ENCODE peak calls at places on chromosomes 4 and X, in ten cellular contexts. One of them, this sample, is unnamed.

GRCh38 chrX:44433556-44433955 is 90.1 kb upstream of the EFHC2 start:
- DNase-seq in prostate gland: no peak
- DNase-seq in fibroblast of lung: peak; percentile 55
- DNase-seq in H9: no peak
- DNase-seq in RWPE2: no peak
- DNase-seq in transverse colon: no peak
- DNase-seq in neural progenitor cell: no peak
- DNase-seq in Caco-2: no peak
- DNase-seq in CD4-positive, alpha-beta T cell: no peak
- DNase-seq in BJ: no peak
- DNase-seq in this sample: no peak

GRCh38 chr4:24583451-24584174 is 741 bp downstream of the DHX15 start:
- DNase-seq in prostate gland: peak; percentile 53
- DNase-seq in fibroblast of lung: peak; percentile 56
- DNase-seq in H9: peak; percentile 44
- DNase-seq in RWPE2: peak; percentile 58
- DNase-seq in transverse colon: peak; percentile 54
- DNase-seq in neural progenitor cell: peak; percentile 63
- DNase-seq in Caco-2: peak; percentile 71
- DNase-seq in CD4-positive, alpha-beta T cell: peak; percentile 6
- DNase-seq in BJ: no peak
- DNase-seq in this sample: peak; percentile 30

GRCh38 chrX:68396953-68397352 is 36.3 kb downstream of the OPHN1 start:
- DNase-seq in prostate gland: no peak
- DNase-seq in fibroblast of lung: peak; percentile 15
- DNase-seq in H9: no peak
- DNase-seq in RWPE2: no peak
- DNase-seq in transverse colon: no peak
- DNase-seq in neural progenitor cell: no peak
- DNase-seq in Caco-2: no peak
- DNase-seq in CD4-positive, alpha-beta T cell: no peak
- DNase-seq in BJ: no peak
- DNase-seq in this sample: no peak

GRCh38 chr4:48074657-48075056 is 58.1 kb downstream of the NIPAL1 start:
- DNase-seq in prostate gland: no peak
- DNase-seq in fibroblast of lung: no peak
- DNase-seq in H9: no peak
- DNase-seq in RWPE2: no peak
- DNase-seq in transverse colon: no peak
- DNase-seq in neural progenitor cell: no peak
- DNase-seq in Caco-2: no peak
- DNase-seq in CD4-positive, alpha-beta T cell: no peak
- DNase-seq in BJ: no peak
- DNase-seq in this sample: no peak

GRCh38 chrX:36867143-36867542 is 141.0 kb upstream of the FAM47C start:
- DNase-seq in prostate gland: peak; percentile 4
- DNase-seq in fibroblast of lung: peak; percentile 2
- DNase-seq in H9: no peak
- DNase-seq in RWPE2: no peak
- DNase-seq in transverse colon: no peak
- DNase-seq in neural progenitor cell: peak; percentile 46
- DNase-seq in Caco-2: peak; percentile 13
- DNase-seq in CD4-positive, alpha-beta T cell: no peak
- DNase-seq in BJ: no peak
- DNase-seq in this sample: no peak

GRCh38 chrX:119145241-119145653 is 17.6 kb upstream of the KIAA1210 start:
- DNase-seq in prostate gland: no peak
- DNase-seq in fibroblast of lung: no peak
- DNase-seq in H9: peak; percentile 29
- DNase-seq in RWPE2: no peak
- DNase-seq in transverse colon: peak; percentile 10
- DNase-seq in neural progenitor cell: peak; percentile 31
- DNase-seq in Caco-2: peak; percentile 36
- DNase-seq in CD4-positive, alpha-beta T cell: no peak
- DNase-seq in BJ: no peak
- DNase-seq in this sample: peak; percentile 1

GRCh38 chr4:53490965-53491622 is 100.2 kb downstream of the LNX1 start:
- DNase-seq in prostate gland: no peak
- DNase-seq in fibroblast of lung: peak; percentile 84
- DNase-seq in H9: no peak
- DNase-seq in RWPE2: no peak
- DNase-seq in transverse colon: peak; percentile 30
- DNase-seq in neural progenitor cell: peak; percentile 49
- DNase-seq in Caco-2: peak; percentile 49
- DNase-seq in CD4-positive, alpha-beta T cell: no peak
- DNase-seq in BJ: peak; percentile 86
- DNase-seq in this sample: peak; percentile 42

GRCh38 chrX:96889726-96890125 is 6.0 kb downstream of the RPA4 start:
- DNase-seq in prostate gland: no peak
- DNase-seq in fibroblast of lung: no peak
- DNase-seq in H9: no peak
- DNase-seq in RWPE2: no peak
- DNase-seq in transverse colon: no peak
- DNase-seq in neural progenitor cell: no peak
- DNase-seq in Caco-2: peak; percentile 36
- DNase-seq in CD4-positive, alpha-beta T cell: no peak
- DNase-seq in BJ: peak; percentile 3
- DNase-seq in this sample: no peak

GRCh38 chr4:39636786-39637185 is 1.9 kb downstream of the SMIM14 start:
- DNase-seq in prostate gland: no peak
- DNase-seq in fibroblast of lung: peak; percentile 20
- DNase-seq in H9: no peak
- DNase-seq in RWPE2: no peak
- DNase-seq in transverse colon: no peak
- DNase-seq in neural progenitor cell: no peak
- DNase-seq in Caco-2: no peak
- DNase-seq in CD4-positive, alpha-beta T cell: no peak
- DNase-seq in BJ: no peak
- DNase-seq in this sample: no peak

GRCh38 chr4:52201705-52202104 is 150.6 kb downstream of the SPATA18 start:
- DNase-seq in prostate gland: no peak
- DNase-seq in fibroblast of lung: no peak
- DNase-seq in H9: no peak
- DNase-seq in RWPE2: no peak
- DNase-seq in transverse colon: no peak
- DNase-seq in neural progenitor cell: peak; percentile 10
- DNase-seq in Caco-2: no peak
- DNase-seq in CD4-positive, alpha-beta T cell: no peak
- DNase-seq in BJ: no peak
- DNase-seq in this sample: no peak

GRCh38 chr4:188779586-188779985 is 640.3 kb downstream of the TRIML1 start:
- DNase-seq in prostate gland: no peak
- DNase-seq in fibroblast of lung: no peak
- DNase-seq in H9: no peak
- DNase-seq in RWPE2: no peak
- DNase-seq in transverse colon: no peak
- DNase-seq in neural progenitor cell: no peak
- DNase-seq in Caco-2: no peak
- DNase-seq in CD4-positive, alpha-beta T cell: no peak
- DNase-seq in BJ: no peak
- DNase-seq in this sample: no peak

GRCh38 chrX:2311483-2311882 is 189.3 kb downstream of the DHRSX start:
- DNase-seq in prostate gland: no peak
- DNase-seq in fibroblast of lung: peak; percentile 33
- DNase-seq in H9: peak; percentile 68
- DNase-seq in RWPE2: no peak
- DNase-seq in transverse colon: no peak
- DNase-seq in neural progenitor cell: peak; percentile 97
- DNase-seq in Caco-2: no peak
- DNase-seq in CD4-positive, alpha-beta T cell: no peak
- DNase-seq in BJ: no peak
- DNase-seq in this sample: no peak
- TF ChIP-seq CTCF in prostate gland: no peak
- TF ChIP-seq CTCF in fibroblast of lung: no peak
- TF ChIP-seq CTCF in H9: no peak
- TF ChIP-seq CTCF in RWPE2: no peak
- TF ChIP-seq CTCF in transverse colon: no peak
- TF ChIP-seq CTCF in neural progenitor cell: no peak
- TF ChIP-seq CTCF in Caco-2: no peak
- TF ChIP-seq CTCF in CD4-positive, alpha-beta T cell: no peak
- TF ChIP-seq CTCF in BJ: no peak
- TF ChIP-seq CTCF in this sample: no peak

GRCh38 chr4:2058264-2059033 is 678 bp upstream of the NAT8L start:
- DNase-seq in prostate gland: no peak
- DNase-seq in fibroblast of lung: no peak
- DNase-seq in H9: peak; percentile 65
- DNase-seq in RWPE2: no peak
- DNase-seq in transverse colon: no peak
- DNase-seq in neural progenitor cell: peak; percentile 72
- DNase-seq in Caco-2: peak; percentile 30
- DNase-seq in CD4-positive, alpha-beta T cell: no peak
- DNase-seq in BJ: no peak
- DNase-seq in this sample: no peak

GRCh38 chr4:2057382-2058065 is 1.6 kb upstream of the NAT8L start:
- DNase-seq in prostate gland: no peak
- DNase-seq in fibroblast of lung: no peak
- DNase-seq in H9: no peak
- DNase-seq in RWPE2: no peak
- DNase-seq in transverse colon: no peak
- DNase-seq in neural progenitor cell: no peak
- DNase-seq in Caco-2: no peak
- DNase-seq in CD4-positive, alpha-beta T cell: no peak
- DNase-seq in BJ: no peak
- DNase-seq in this sample: no peak

GRCh38 chr4:2060578-2061207 is 1.6 kb downstream of the NAT8L start:
- DNase-seq in prostate gland: no peak
- DNase-seq in fibroblast of lung: no peak
- DNase-seq in H9: peak; percentile 77
- DNase-seq in RWPE2: peak; percentile 52
- DNase-seq in transverse colon: peak; percentile 32
- DNase-seq in neural progenitor cell: peak; percentile 65
- DNase-seq in Caco-2: no peak
- DNase-seq in CD4-positive, alpha-beta T cell: no peak
- DNase-seq in BJ: no peak
- DNase-seq in this sample: peak; percentile 11

GRCh38 chr4:2059726-2060577 is 825 bp downstream of the NAT8L start:
- DNase-seq in prostate gland: no peak
- DNase-seq in fibroblast of lung: no peak
- DNase-seq in H9: no peak
- DNase-seq in RWPE2: peak; percentile 52
- DNase-seq in transverse colon: no peak
- DNase-seq in neural progenitor cell: peak; percentile 68
- DNase-seq in Caco-2: no peak
- DNase-seq in CD4-positive, alpha-beta T cell: no peak
- DNase-seq in BJ: no peak
- DNase-seq in this sample: no peak

GRCh38 chr4:2059034-2059725 is at the start of gene NAT8L:
- DNase-seq in prostate gland: no peak
- DNase-seq in fibroblast of lung: no peak
- DNase-seq in H9: peak; percentile 52
- DNase-seq in RWPE2: no peak
- DNase-seq in transverse colon: no peak
- DNase-seq in neural progenitor cell: peak; percentile 86
- DNase-seq in Caco-2: peak; percentile 46
- DNase-seq in CD4-positive, alpha-beta T cell: no peak
- DNase-seq in BJ: no peak
- DNase-seq in this sample: no peak
- H3K27me3 ChIP-seq in prostate gland: peaks cover 12% of the 10 kb centered on the region
- H3K27me3 ChIP-seq in fibroblast of lung: peaks cover 22% of the 10 kb centered on the region
- H3K27me3 ChIP-seq in H9: peaks cover 21% of the 10 kb centered on the region
- H3K27me3 ChIP-seq in RWPE2: peaks cover 32% of the 10 kb centered on the region
- H3K27me3 ChIP-seq in transverse colon: peaks cover 79% of the 10 kb centered on the region
- H3K27me3 ChIP-seq in neural progenitor cell: peaks cover 78% of the 10 kb centered on the region
- H3K27me3 ChIP-seq in Caco-2: no peaks in the 10 kb centered on the region
- H3K27me3 ChIP-seq in CD4-positive, alpha-beta T cell: peaks cover 46% of the 10 kb centered on the region
- H3K27me3 ChIP-seq in BJ: peaks cover 15% of the 10 kb centered on the region
- H3K27me3 ChIP-seq in this sample: peaks cover 77% of the 10 kb centered on the region

GRCh38 chrX:15758140-15758539 is 20.1 kb downstream of the CA5B start:
- DNase-seq in prostate gland: no peak
- DNase-seq in fibroblast of lung: no peak
- DNase-seq in H9: no peak
- DNase-seq in RWPE2: no peak
- DNase-seq in transverse colon: no peak
- DNase-seq in neural progenitor cell: no peak
- DNase-seq in Caco-2: no peak
- DNase-seq in CD4-positive, alpha-beta T cell: no peak
- DNase-seq in BJ: no peak
- DNase-seq in this sample: no peak
- TF ChIP-seq CTCF in prostate gland: no peak
- TF ChIP-seq CTCF in fibroblast of lung: no peak
- TF ChIP-seq CTCF in H9: no peak
- TF ChIP-seq CTCF in RWPE2: no peak
- TF ChIP-seq CTCF in transverse colon: no peak
- TF ChIP-seq CTCF in neural progenitor cell: no peak
- TF ChIP-seq CTCF in Caco-2: no peak
- TF ChIP-seq CTCF in CD4-positive, alpha-beta T cell: no peak
- TF ChIP-seq CTCF in BJ: no peak
- TF ChIP-seq CTCF in this sample: no peak

GRCh38 chrX:71599965-71600364 is 18.3 kb downstream of the CXCR3 start:
- DNase-seq in prostate gland: no peak
- DNase-seq in fibroblast of lung: no peak
- DNase-seq in H9: no peak
- DNase-seq in RWPE2: no peak
- DNase-seq in transverse colon: no peak
- DNase-seq in neural progenitor cell: no peak
- DNase-seq in Caco-2: no peak
- DNase-seq in CD4-positive, alpha-beta T cell: no peak
- DNase-seq in BJ: no peak
- DNase-seq in this sample: no peak

GRCh38 chrX:71606536-71607216 is 11.6 kb downstream of the CXCR3 start:
- DNase-seq in prostate gland: no peak
- DNase-seq in fibroblast of lung: no peak
- DNase-seq in H9: no peak
- DNase-seq in RWPE2: no peak
- DNase-seq in transverse colon: no peak
- DNase-seq in neural progenitor cell: no peak
- DNase-seq in Caco-2: no peak
- DNase-seq in CD4-positive, alpha-beta T cell: no peak
- DNase-seq in BJ: no peak
- DNase-seq in this sample: no peak

GRCh38 chrX:71604796-71605568 is 13.3 kb downstream of the CXCR3 start:
- DNase-seq in prostate gland: no peak
- DNase-seq in fibroblast of lung: no peak
- DNase-seq in H9: no peak
- DNase-seq in RWPE2: no peak
- DNase-seq in transverse colon: no peak
- DNase-seq in neural progenitor cell: no peak
- DNase-seq in Caco-2: no peak
- DNase-seq in CD4-positive, alpha-beta T cell: no peak
- DNase-seq in BJ: no peak
- DNase-seq in this sample: no peak

GRCh38 chrX:71604141-71604540 is 14.2 kb downstream of the CXCR3 start:
- DNase-seq in prostate gland: no peak
- DNase-seq in fibroblast of lung: peak; percentile 24
- DNase-seq in H9: no peak
- DNase-seq in RWPE2: no peak
- DNase-seq in transverse colon: no peak
- DNase-seq in neural progenitor cell: no peak
- DNase-seq in Caco-2: no peak
- DNase-seq in CD4-positive, alpha-beta T cell: no peak
- DNase-seq in BJ: no peak
- DNase-seq in this sample: no peak

DNA sequence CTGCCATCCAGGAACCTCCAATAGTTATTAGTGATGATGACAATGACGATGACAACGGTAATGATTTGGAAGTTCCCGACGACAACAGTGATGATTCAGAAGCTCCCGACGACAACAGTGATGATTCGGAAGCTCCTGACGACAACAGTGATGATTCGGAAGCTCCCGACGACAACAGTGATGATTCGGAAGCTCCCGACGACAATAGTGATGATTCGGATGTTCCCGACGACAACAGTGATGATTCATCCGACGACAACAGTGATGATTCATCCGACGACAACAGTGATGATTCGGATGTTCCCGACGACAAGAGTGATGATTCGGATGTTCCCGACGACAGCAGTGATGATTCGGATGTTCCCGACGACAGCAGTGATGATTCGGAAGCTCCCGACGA is 14.7 kb downstream of the CXCR3 start:
- DNase-seq in prostate gland: no peak
- DNase-seq in fibroblast of lung: no peak
- DNase-seq in H9: no peak
- DNase-seq in RWPE2: no peak
- DNase-seq in transverse colon: no peak
- DNase-seq in neural progenitor cell: no peak
- DNase-seq in Caco-2: no peak
- DNase-seq in CD4-positive, alpha-beta T cell: no peak
- DNase-seq in BJ: no peak
- DNase-seq in this sample: no peak
- H3K27me3 ChIP-seq in prostate gland: no peaks in the 10 kb centered on the region
- H3K27me3 ChIP-seq in fibroblast of lung: no peaks in the 10 kb centered on the region
- H3K27me3 ChIP-seq in H9: no peaks in the 10 kb centered on the region
- H3K27me3 ChIP-seq in RWPE2: no peaks in the 10 kb centered on the region
- H3K27me3 ChIP-seq in transverse colon: no peaks in the 10 kb centered on the region
- H3K27me3 ChIP-seq in neural progenitor cell: no peaks in the 10 kb centered on the region
- H3K27me3 ChIP-seq in Caco-2: no peaks in the 10 kb centered on the region
- H3K27me3 ChIP-seq in CD4-positive, alpha-beta T cell: no peaks in the 10 kb centered on the region
- H3K27me3 ChIP-seq in BJ: no peaks in the 10 kb centered on the region
- H3K27me3 ChIP-seq in this sample: no peaks in the 10 kb centered on the region